ENCODE peak calls at places on chromosomes 3 and 15, in ten cellular contexts. D, Q, U, K, G, F, Z, V, R and I are unnamed samples.

GRCh38 chr15:99009741-99010370 is 2.3 kb upstream of the PGPEP1L start:
- DNase-seq in D (no peak), Q (no peak), U (no peak), K (no peak), G (no peak), F (no peak), Z (no peak), V (no peak), R (no peak), I (no peak)

GRCh38 chr15:71592186-71592585 is 218.2 kb upstream of the NR2E3 start:
- DNase-seq in D (no peak), Q (no peak), U (no peak), K (no peak), G (no peak), F (no peak), Z (no peak), V (no peak), R (no peak), I (no peak)

GRCh38 chr3:181052256-181052655 is 62.7 kb upstream of the DNAJC19 start:
- DNase-seq in D (no peak), Q (no peak), U (no peak), K (no peak), G (no peak), F (no peak), Z (no peak), V (no peak), R (no peak), I (no peak)

GRCh38 chr3:45881031-45882022 is 5.0 kb upstream of the CCR9 start:
- DNase-seq in D (no peak), Q (no peak), U (no peak), K (peak; percentile 35), G (no peak), F (no peak), Z (no peak), V (no peak), R (no peak), I (no peak)

GRCh38 chr3:187011915-187012314 is 81.6 kb downstream of the ST6GAL1 start:
- DNase-seq in D (no peak), Q (no peak), U (no peak), K (no peak), G (no peak), F (peak; percentile 37), Z (no peak), V (no peak), R (no peak), I (no peak)

GRCh38 chr3:155367510-155367909 is 74.0 kb upstream of the STRIT1 start:
- DNase-seq in D (no peak), Q (no peak), U (no peak), K (no peak), G (no peak), F (no peak), Z (no peak), V (no peak), R (no peak), I (no peak)

GRCh38 chr15:70348581-70349344 is 251.0 kb upstream of the TLE3 start:
- DNase-seq in D (no peak), Q (no peak), U (no peak), K (no peak), G (no peak), F (no peak), Z (no peak), V (no peak), R (no peak), I (peak; percentile 69)

GRCh38 chr3:143674100-143674968 is 173.9 kb downstream of the SLC9A9 start:
- DNase-seq in D (peak; percentile 43), Q (peak; percentile 33), U (peak; percentile 34), K (peak; percentile 46), G (peak; percentile 15), F (peak; percentile 84), Z (peak; percentile 78), V (peak; percentile 66), R (peak; percentile 38), I (peak; percentile 62)

GRCh38 chr15:80171787-80172186 is 19.0 kb downstream of the FAH start:
- DNase-seq in D (no peak), Q (no peak), U (no peak), K (no peak), G (no peak), F (no peak), Z (no peak), V (no peak), R (no peak), I (no peak)

GRCh38 chr15:41258706-41259471 is 27.8 kb downstream of the CHP1 start:
- DNase-seq in D (no peak), Q (no peak), U (no peak), K (no peak), G (no peak), F (peak; percentile 2), Z (no peak), V (no peak), R (no peak), I (no peak)

GRCh38 chr3:55641914-55642313 is 154.8 kb upstream of the WNT5A start:
- DNase-seq in D (no peak), Q (no peak), U (no peak), K (no peak), G (no peak), F (no peak), Z (no peak), V (no peak), R (no peak), I (no peak)

GRCh38 chr15:43218908-43219706 is 1.7 kb downstream of the EPB42 start:
- DNase-seq in D (peak; percentile 89), Q (no peak), U (no peak), K (no peak), G (no peak), F (no peak), Z (no peak), V (no peak), R (peak; percentile 12), I (no peak)

GRCh38 chr3:149188494-149188893 is 33.1 kb downstream of the CP start:
- DNase-seq in D (no peak), Q (peak; percentile 49), U (no peak), K (no peak), G (no peak), F (no peak), Z (no peak), V (no peak), R (no peak), I (no peak)

GRCh38 chr3:194758716-194759115 is 73.0 kb downstream of the FAM43A start:
- DNase-seq in D (no peak), Q (no peak), U (no peak), K (no peak), G (no peak), F (no peak), Z (no peak), V (no peak), R (no peak), I (no peak)

GRCh38 chr15:43899928-43900327 is 73.1 kb downstream of the WDR76 start:
- DNase-seq in D (no peak), Q (no peak), U (no peak), K (no peak), G (no peak), F (no peak), Z (no peak), V (no peak), R (no peak), I (no peak)

GRCh38 chr15:73765778-73766177 is 12.6 kb upstream of the INSYN1 start:
- DNase-seq in D (no peak), Q (no peak), U (no peak), K (no peak), G (no peak), F (no peak), Z (no peak), V (no peak), R (no peak), I (no peak)

GRCh38 chr3:33875680-33876079 is 77.2 kb downstream of the PDCD6IP start:
- DNase-seq in D (no peak), Q (no peak), U (no peak), K (no peak), G (no peak), F (no peak), Z (no peak), V (no peak), R (no peak), I (no peak)

GRCh38 chr15:57460208-57460816 is 84.0 kb downstream of the CGNL1 start:
- DNase-seq in D (no peak), Q (no peak), U (no peak), K (no peak), G (no peak), F (peak; percentile 6), Z (no peak), V (no peak), R (no peak), I (peak; percentile 11)

GRCh38 chr15:24761704-24762302 is 86.2 kb downstream of the NPAP1 start:
- DNase-seq in D (no peak), Q (no peak), U (no peak), K (no peak), G (no peak), F (no peak), Z (no peak), V (no peak), R (no peak), I (no peak)

GRCh38 chr3:111691293-111691909 is 96.3 kb upstream of the ZBED2 start:
- DNase-seq in D (peak; percentile 37), Q (no peak), U (no peak), K (no peak), G (no peak), F (no peak), Z (no peak), V (no peak), R (no peak), I (peak; percentile 31)

GRCh38 chr15:100186366-100186765 is 155.4 kb downstream of the ADAMTS17 start:
- DNase-seq in D (no peak), Q (no peak), U (no peak), K (no peak), G (no peak), F (no peak), Z (peak; percentile 15), V (no peak), R (no peak), I (no peak)

GRCh38 chr3:170815340-170815739 is 54.7 kb downstream of the RPL22L1 start:
- DNase-seq in D (no peak), Q (peak; percentile 79), U (no peak), K (no peak), G (no peak), F (no peak), Z (no peak), V (no peak), R (no peak), I (peak; percentile 68)

GRCh38 chr3:65548848-65549625 is 489.7 kb downstream of the MAGI1 start:
- DNase-seq in D (peak; percentile 73), Q (no peak), U (no peak), K (no peak), G (no peak), F (no peak), Z (peak; percentile 75), V (peak; percentile 40), R (no peak), I (no peak)

GRCh38 chr3:51983578-51984268 is 388 bp downstream of the ACY1 start:
- DNase-seq in D (peak; percentile 66), Q (no peak), U (no peak), K (no peak), G (no peak), F (no peak), Z (no peak), V (no peak), R (no peak), I (no peak)

GRCh38 chr3:94647131-94647530 is 584.3 kb downstream of the NSUN3 start:
- DNase-seq in D (no peak), Q (no peak), U (no peak), K (no peak), G (no peak), F (no peak), Z (no peak), V (no peak), R (no peak), I (no peak)

GRCh38 chr3:51953445-51953844 is 1.7 kb upstream of the GPR62 start:
- DNase-seq in D (no peak), Q (no peak), U (no peak), K (no peak), G (no peak), F (no peak), Z (no peak), V (no peak), R (no peak), I (no peak)

GRCh38 chr3:79729096-79729495 is 38.7 kb downstream of the ROBO1 start:
- DNase-seq in D (no peak), Q (no peak), U (no peak), K (no peak), G (no peak), F (no peak), Z (peak; percentile 23), V (no peak), R (no peak), I (peak; percentile 26)

GRCh38 chr15:33328105-33328504 is 17.3 kb downstream of the RYR3 start:
- DNase-seq in D (no peak), Q (no peak), U (no peak), K (no peak), G (no peak), F (no peak), Z (no peak), V (no peak), R (no peak), I (no peak)